ENCODE peak calls at places on chromosomes 11 and 22, in eight cellular contexts. M, X, T, N, J, W, L and Y are unnamed samples.

GRCh38 chr11:124463990-124464389 is 18.5 kb upstream of the OR8B8 start:
- DNase-seq in M (no peak), X (no peak), T (no peak), N (no peak), J (no peak), W (no peak), L (no peak), Y (no peak)

GRCh38 chr11:70776914-70777532 is 378.7 kb downstream of the CTTN start:
- DNase-seq in M (no peak), X (no peak), T (no peak), N (no peak), J (no peak), W (no peak), L (no peak), Y (no peak)

GRCh38 chr11:117933930-117934329 is 4.7 kb upstream of the TMPRSS13 start:
- DNase-seq in M (no peak), X (no peak), T (peak), N (no peak), J (no peak), W (no peak), L (no peak), Y (no peak)

GRCh38 chr22:47293368-47294221 is 531.1 kb downstream of the TBC1D22A start:
- DNase-seq in M (no peak), X (no peak), T (peak), N (peak), J (no peak), W (no peak), L (no peak), Y (no peak)

GRCh38 chr11:115158053-115158452 is 346.2 kb downstream of the CADM1 start:
- DNase-seq in M (no peak), X (no peak), T (no peak), N (no peak), J (no peak), W (no peak), L (no peak), Y (no peak)

GRCh38 chr11:67648140-67648795 is 2.3 kb downstream of the ACY3 start:
- DNase-seq in M (peak), X (no peak), T (no peak), N (no peak), J (peak), W (peak), L (peak), Y (no peak)

GRCh38 chr11:59560290-59560701 is 49.0 kb downstream of the OR4D9 start:
- DNase-seq in M (peak), X (peak), T (peak), N (peak), J (no peak), W (peak), L (peak), Y (peak)

GRCh38 chr11:28729339-28729738 is 621.2 kb downstream of the METTL15 start:
- DNase-seq in M (no peak), X (no peak), T (no peak), N (no peak), J (peak), W (no peak), L (no peak), Y (no peak)

GRCh38 chr11:110249066-110249465 is 47.3 kb downstream of the RDX start:
- DNase-seq in M (no peak), X (no peak), T (no peak), N (no peak), J (no peak), W (no peak), L (no peak), Y (no peak)

GRCh38 chr11:84193706-84194105 is 907.5 kb upstream of the CCDC90B start:
- DNase-seq in M (no peak), X (no peak), T (no peak), N (no peak), J (no peak), W (no peak), L (no peak), Y (no peak)

GRCh38 chr22:39414377-39414776 is 14.8 kb downstream of the TAB1 start:
- DNase-seq in M (no peak), X (no peak), T (no peak), N (no peak), J (no peak), W (no peak), L (no peak), Y (no peak)

GRCh38 chr22:32532819-32533128 is 58.2 kb downstream of the FBXO7 start:
- DNase-seq in M (no peak), X (no peak), T (no peak), N (no peak), J (no peak), W (no peak), L (peak), Y (no peak)

GRCh38 chr11:128302425-128303186 is 284.8 kb downstream of the ETS1 start:
- DNase-seq in M (no peak), X (no peak), T (no peak), N (no peak), J (no peak), W (peak), L (no peak), Y (no peak)

GRCh38 chr11:7672960-7673723 is at the start of gene CYB5R2:
- DNase-seq in M (peak), X (no peak), T (peak), N (no peak), J (peak), W (peak), L (peak), Y (no peak)

GRCh38 chr11:36030707-36031365 is 87.0 kb downstream of the LDLRAD3 start:
- DNase-seq in M (no peak), X (peak), T (no peak), N (no peak), J (no peak), W (no peak), L (no peak), Y (no peak)

GRCh38 chr11:1055990-1056771 is 18.5 kb upstream of the MUC2 start:
- DNase-seq in M (no peak), X (no peak), T (no peak), N (peak), J (peak), W (no peak), L (no peak), Y (peak)

GRCh38 chr22:30491381-30491780 is 14.1 kb downstream of the SEC14L4 start:
- DNase-seq in M (no peak), X (no peak), T (no peak), N (no peak), J (no peak), W (no peak), L (no peak), Y (no peak)

GRCh38 chr11:116547571-116547970 is 225.2 kb downstream of the BUD13 start:
- DNase-seq in M (no peak), X (no peak), T (no peak), N (no peak), J (no peak), W (no peak), L (no peak), Y (no peak)

GRCh38 chr22:23237201-23237798 is 57.0 kb downstream of the BCR start:
- DNase-seq in M (peak), X (peak), T (no peak), N (no peak), J (no peak), W (peak), L (peak), Y (peak)

GRCh38 chr22:39475902-39476301 is 19.1 kb downstream of the MGAT3 start:
- DNase-seq in M (no peak), X (no peak), T (no peak), N (no peak), J (no peak), W (no peak), L (no peak), Y (peak)

GRCh38 chr11:122167100-122167499 is 51.1 kb upstream of the BLID start:
- DNase-seq in M (no peak), X (peak), T (no peak), N (no peak), J (no peak), W (no peak), L (no peak), Y (no peak)

GRCh38 chr22:44586337-44586990 is 88.4 kb upstream of the RTL6 start:
- DNase-seq in M (no peak), X (no peak), T (no peak), N (no peak), J (peak), W (no peak), L (no peak), Y (no peak)

GRCh38 chr11:76629853-76630599 is 40.5 kb downstream of the LRRC32 start:
- DNase-seq in M (no peak), X (no peak), T (no peak), N (no peak), J (peak), W (peak), L (peak), Y (no peak)

GRCh38 chr11:19110290-19110689 is 6.7 kb upstream of the ZDHHC13 start:
- DNase-seq in M (no peak), X (no peak), T (no peak), N (no peak), J (no peak), W (no peak), L (no peak), Y (no peak)

GRCh38 chr11:58524232-58525036 is 16.5 kb upstream of the OR5B21 start:
- DNase-seq in M (peak), X (peak), T (peak), N (peak), J (no peak), W (peak), L (peak), Y (peak)

GRCh38 chr11:61265357-61265756 is 24.4 kb downstream of the PGA5 start:
- DNase-seq in M (no peak), X (no peak), T (no peak), N (no peak), J (no peak), W (no peak), L (peak), Y (no peak)

GRCh38 chr11:107696140-107696539 is 15.7 kb downstream of the SLN start:
- DNase-seq in M (no peak), X (peak), T (no peak), N (no peak), J (no peak), W (no peak), L (peak), Y (no peak)

GRCh38 chr11:10480026-10480425 is 25.0 kb downstream of the AMPD3 start:
- DNase-seq in M (no peak), X (no peak), T (no peak), N (no peak), J (no peak), W (no peak), L (no peak), Y (no peak)

GRCh38 chr22:19064354-19065054 is 57.7 kb downstream of the DGCR2 start:
- DNase-seq in M (no peak), X (no peak), T (peak), N (no peak), J (peak), W (no peak), L (no peak), Y (no peak)

GRCh38 chr22:20519558-20519957 is 12.1 kb downstream of the MED15 start:
- DNase-seq in M (no peak), X (no peak), T (no peak), N (no peak), J (no peak), W (no peak), L (no peak), Y (no peak)

GRCh38 chr11:66068923-66069714 is 953 bp upstream of the PACS1 start:
- DNase-seq in M (no peak), X (peak), T (no peak), N (peak), J (no peak), W (peak), L (peak), Y (peak)
- TF ChIP-seq CTCF in M (peak), X (peak), T (no peak), N (no peak), J (peak), W (no peak), L (no peak), Y (no peak)

GRCh38 chr11:72616655-72617054 is 57.6 kb downstream of the PDE2A start:
- DNase-seq in M (no peak), X (no peak), T (no peak), N (no peak), J (no peak), W (no peak), L (no peak), Y (no peak)

GRCh38 chr11:72614381-72614780 is 59.8 kb downstream of the PDE2A start:
- DNase-seq in M (no peak), X (no peak), T (no peak), N (no peak), J (no peak), W (no peak), L (no peak), Y (no peak)

GRCh38 chr11:72613450-72613849 is 60.8 kb downstream of the PDE2A start:
- DNase-seq in M (no peak), X (no peak), T (no peak), N (no peak), J (no peak), W (no peak), L (no peak), Y (no peak)

GRCh38 chr11:72615329-72615728 is 58.9 kb downstream of the PDE2A start:
- DNase-seq in M (no peak), X (no peak), T (no peak), N (no peak), J (no peak), W (no peak), L (no peak), Y (no peak)

GRCh38 chr11:72613977-72614376 is 60.2 kb downstream of the PDE2A start:
- DNase-seq in M (peak), X (no peak), T (no peak), N (no peak), J (peak), W (peak), L (no peak), Y (no peak)
- TF ChIP-seq CTCF in M (no peak), X (no peak), T (no peak), N (no peak), J (no peak), W (no peak), L (no peak), Y (no peak)

GRCh38 chr11:33861366-33861765 is 30.5 kb downstream of the LMO2 start:
- DNase-seq in M (no peak), X (no peak), T (no peak), N (no peak), J (no peak), W (no peak), L (no peak), Y (no peak)

GRCh38 chr11:33861911-33862310 is 30.0 kb downstream of the LMO2 start:
- DNase-seq in M (no peak), X (no peak), T (no peak), N (no peak), J (no peak), W (no peak), L (no peak), Y (no peak)

GRCh38 chr11:33863418-33864172 is 28.3 kb downstream of the LMO2 start:
- DNase-seq in M (no peak), X (no peak), T (no peak), N (no peak), J (no peak), W (no peak), L (no peak), Y (no peak)

GRCh38 chr11:33867566-33867965 is 24.3 kb downstream of the LMO2 start:
- DNase-seq in M (no peak), X (no peak), T (no peak), N (no peak), J (no peak), W (no peak), L (no peak), Y (no peak)

GRCh38 chr11:33864479-33864878 is 27.4 kb downstream of the LMO2 start:
- DNase-seq in M (no peak), X (no peak), T (no peak), N (no peak), J (no peak), W (no peak), L (no peak), Y (no peak)
- TF ChIP-seq CTCF in M (no peak), X (no peak), T (no peak), N (no peak), J (no peak), W (no peak), L (no peak), Y (no peak)

GRCh38 chr11:65792456-65792855 is 5.6 kb downstream of the OVOL1 start:
- DNase-seq in M (no peak), X (no peak), T (no peak), N (no peak), J (no peak), W (no peak), L (peak), Y (no peak)

GRCh38 chr11:65790104-65790901 is 3.4 kb downstream of the OVOL1 start:
- DNase-seq in M (no peak), X (no peak), T (no peak), N (no peak), J (no peak), W (no peak), L (no peak), Y (no peak)

GRCh38 chr11:65791719-65792213 is 4.9 kb downstream of the OVOL1 start:
- DNase-seq in M (no peak), X (no peak), T (no peak), N (no peak), J (peak), W (peak), L (no peak), Y (no peak)

GRCh38 chr11:65789230-65790103 is 2.6 kb downstream of the OVOL1 start:
- DNase-seq in M (no peak), X (no peak), T (no peak), N (no peak), J (no peak), W (no peak), L (no peak), Y (no peak)

GRCh38 chr11:65790902-65791650 is 4.2 kb downstream of the OVOL1 start:
- DNase-seq in M (no peak), X (no peak), T (no peak), N (no peak), J (no peak), W (no peak), L (no peak), Y (no peak)
- TF ChIP-seq CTCF in M (no peak), X (no peak), T (no peak), N (no peak), J (no peak), W (no peak), L (no peak), Y (no peak)

GRCh38 chr11:31987118-31988005 is 103.5 kb upstream of the RCN1 start:
- DNase-seq in M (no peak), X (no peak), T (no peak), N (peak), J (no peak), W (no peak), L (peak), Y (peak)
- TF ChIP-seq CTCF in M (no peak), X (no peak), T (no peak), N (no peak), J (no peak), W (no peak), L (no peak), Y (no peak)

DNA sequence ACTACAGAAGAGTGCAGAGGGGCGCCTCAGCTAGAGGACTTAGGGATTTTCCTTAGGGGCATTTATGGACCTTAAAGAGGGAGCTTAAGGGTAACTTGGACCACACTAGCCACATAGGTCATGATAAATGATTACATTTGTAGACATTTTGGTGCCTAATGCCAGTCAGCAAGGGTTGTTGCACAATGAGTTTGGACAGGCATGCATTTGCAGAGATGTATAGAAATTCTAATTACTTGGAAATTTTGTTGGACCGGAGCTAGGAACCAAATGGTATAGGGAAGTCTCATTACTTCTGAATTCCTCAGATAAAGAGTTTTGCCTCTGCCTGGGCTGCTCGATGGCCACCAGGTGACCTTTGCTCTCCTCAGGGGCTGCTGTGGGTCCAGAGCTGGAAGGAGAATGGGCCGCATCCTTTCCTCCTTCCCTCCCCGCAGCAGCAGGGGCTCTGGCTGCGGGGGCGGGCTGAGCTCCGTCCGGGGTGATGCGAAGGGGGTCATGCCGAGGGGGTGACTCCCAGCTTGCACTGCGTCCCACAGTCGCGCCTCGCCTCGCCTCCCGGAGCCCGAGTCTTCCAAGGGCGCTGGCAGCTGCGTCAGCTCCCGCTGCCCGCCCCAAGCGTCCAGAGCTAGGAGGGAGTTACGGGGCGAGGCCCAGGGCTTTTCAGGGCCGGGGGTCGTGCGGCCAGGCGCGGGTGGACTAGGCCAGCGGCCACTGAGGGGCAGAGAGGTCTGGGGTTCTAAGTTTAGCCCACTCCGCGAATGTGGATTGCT is 20.2 kb upstream of the MALAT1 start:
- DNase-seq in M (peak), X (peak), T (peak), N (no peak), J (peak), W (peak), L (peak), Y (no peak)
- TF ChIP-seq CTCF in M (peak), X (no peak), T (no peak), N (no peak), J (no peak), W (no peak), L (no peak), Y (no peak)

GRCh38 chr11:2891291-2891690 is 5.7 kb upstream of the CDKN1C start:
- DNase-seq in M (peak), X (peak), T (no peak), N (no peak), J (no peak), W (no peak), L (no peak), Y (no peak)
- TF ChIP-seq CTCF in M (peak), X (peak), T (no peak), N (no peak), J (no peak), W (no peak), L (no peak), Y (no peak)

GRCh38 chr11:134032501-134033091 is 36.3 kb upstream of the JAM3 start:
- DNase-seq in M (no peak), X (no peak), T (no peak), N (no peak), J (no peak), W (no peak), L (no peak), Y (peak)

GRCh38 chr11:134032031-134032430 is 36.8 kb upstream of the JAM3 start:
- DNase-seq in M (no peak), X (no peak), T (no peak), N (no peak), J (no peak), W (no peak), L (no peak), Y (no peak)

GRCh38 chr11:134028368-134028920 is 40.4 kb upstream of the JAM3 start:
- DNase-seq in M (no peak), X (no peak), T (peak), N (no peak), J (no peak), W (no peak), L (no peak), Y (no peak)

GRCh38 chr11:134033276-134033675 is 35.6 kb upstream of the JAM3 start:
- DNase-seq in M (no peak), X (no peak), T (no peak), N (no peak), J (no peak), W (no peak), L (no peak), Y (no peak)

DNA sequence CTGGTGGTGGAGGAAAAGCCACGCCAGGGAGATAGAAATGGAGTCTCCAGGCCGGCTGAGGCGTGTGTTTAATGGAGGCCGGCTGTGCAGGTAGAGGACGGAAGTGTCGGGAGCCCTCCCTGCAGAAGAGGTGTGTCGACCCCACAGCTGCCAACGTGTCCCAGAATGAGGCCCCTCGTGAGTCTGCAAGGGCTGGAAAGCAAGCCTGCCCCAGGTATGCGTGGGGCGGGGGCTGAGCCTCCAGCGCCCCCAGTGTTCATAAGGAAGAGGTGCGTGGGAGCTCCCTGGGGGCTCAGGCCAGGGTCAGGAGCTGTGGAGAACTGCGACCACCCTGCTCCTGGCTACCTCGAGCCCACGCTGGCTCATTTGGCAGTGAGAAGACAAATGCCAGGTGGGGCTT is 38.0 kb upstream of the JAM3 start:
- DNase-seq in M (peak), X (no peak), T (no peak), N (no peak), J (no peak), W (no peak), L (no peak), Y (no peak)
- TF ChIP-seq CTCF in M (peak), X (peak), T (no peak), N (peak), J (no peak), W (no peak), L (peak), Y (peak)